ENCODE peak calls at places on chromosomes 11 and 22, in five cellular contexts. Y, V, X, A and P are unnamed samples.

GRCh38 chr11:37525336-37525735 is 927.3 kb upstream of the RAG2 start:
- DNase-seq in Y (peak; percentile 42), V (no peak), A (no peak), X (no peak), P (no peak)

GRCh38 chr11:1749787-1750351 is 526 bp downstream of the IFITM10 start:
- DNase-seq in V (peak; percentile 13), X (no peak), Y (peak; percentile 45), A (peak; percentile 81), P (peak; percentile 92)

GRCh38 chr11:117809236-117810055 is 12.4 kb upstream of the DSCAML1 start:
- DNase-seq in A (peak; percentile 32), V (peak; percentile 76), X (peak; percentile 63), Y (peak; percentile 61), P (peak; percentile 55)

GRCh38 chr11:124886978-124887666 is 10.5 kb downstream of the ROBO4 start:
- DNase-seq in Y (no peak), X (no peak), V (no peak), A (no peak), P (no peak)

GRCh38 chr11:126857860-126858808 is 142.4 kb downstream of the KIRREL3 start:
- DNase-seq in Y (no peak), V (no peak), X (no peak), A (peak; percentile 88), P (no peak)

GRCh38 chr11:5363712-5364111 is 12.4 kb downstream of the OR51B6 start:
- DNase-seq in X (no peak), Y (no peak), A (no peak), V (no peak), P (no peak)

GRCh38 chr11:29200776-29201574 is 815.9 kb downstream of the KCNA4 start:
- DNase-seq in A (no peak), X (no peak), V (no peak), Y (peak; percentile 55), P (peak; percentile 36)

GRCh38 chr11:130162733-130163132 is 3.2 kb downstream of the ST14 start:
- DNase-seq in X (no peak), Y (no peak), V (no peak), A (no peak), P (peak; percentile 84)

GRCh38 chr22:23688121-23688520 is 2.7 kb upstream of the RGL4 start:
- DNase-seq in X (no peak), Y (no peak), V (no peak), A (no peak), P (no peak)

GRCh38 chr11:6656936-6657335 is 1.3 kb upstream of the DCHS1 start:
- DNase-seq in V (no peak), A (no peak), Y (no peak), X (no peak), P (no peak)

GRCh38 chr11:6655020-6655789 is 404 bp downstream of the DCHS1 start:
- DNase-seq in V (no peak), A (no peak), X (no peak), Y (no peak), P (no peak)

GRCh38 chr11:6657346-6657745 is 1.7 kb upstream of the DCHS1 start:
- DNase-seq in Y (no peak), V (no peak), X (no peak), A (no peak), P (no peak)

GRCh38 chr11:6656581-6656915 is 939 bp upstream of the DCHS1 start:
- DNase-seq in V (no peak), X (no peak), A (no peak), Y (no peak), P (no peak)

GRCh38 chr11:6655790-6656580 is at the start of gene DCHS1:
- DNase-seq in X (no peak), V (peak; percentile 79), A (no peak), Y (no peak), P (no peak)
- TF ChIP-seq EZH2 in X (no peak), V (no peak), A (peak; percentile 94), Y (no peak), P (peak; percentile 92)

GRCh38 chr11:65131895-65132237 is 2.5 kb downstream of the SYVN1 start:
- DNase-seq in X (no peak), V (no peak), Y (no peak), A (no peak), P (no peak)

GRCh38 chr11:65131417-65131776 is 2.9 kb downstream of the SYVN1 start:
- DNase-seq in V (no peak), X (no peak), Y (no peak), A (no peak), P (no peak)

GRCh38 chr11:65132988-65133700 is 1.2 kb downstream of the SYVN1 start:
- DNase-seq in V (peak; percentile 77), A (no peak), Y (peak; percentile 73), X (peak; percentile 64), P (peak; percentile 67)

GRCh38 chr11:65133724-65134123 is 595 bp downstream of the SYVN1 start:
- DNase-seq in A (no peak), Y (no peak), X (no peak), V (no peak), P (no peak)

GRCh38 chr11:65132238-65132987 is 1.9 kb downstream of the SYVN1 start:
- DNase-seq in Y (no peak), X (no peak), V (no peak), A (no peak), P (no peak)
- H3K4me2 ChIP-seq in Y (peak overlapping the region; percentile 96), X (peak overlapping the region; percentile 95), V (peak overlapping the region; percentile 98), A (peak overlapping the region; percentile 81), P (no peak overlapping the region)

GRCh38 chr11:31802000-31802551 is 9.0 kb downstream of the PAX6 start:
- DNase-seq in A (no peak), Y (no peak), X (no peak), V (no peak), P (no peak)

GRCh38 chr11:31803813-31804438 is 7.2 kb downstream of the PAX6 start:
- DNase-seq in V (no peak), A (peak; percentile 46), X (no peak), Y (no peak), P (no peak)

GRCh38 chr11:31804439-31805036 is 6.6 kb downstream of the PAX6 start:
- DNase-seq in A (peak; percentile 53), V (no peak), X (no peak), Y (no peak), P (no peak)

GRCh38 chr11:31802609-31802989 is 8.5 kb downstream of the PAX6 start:
- DNase-seq in X (no peak), V (no peak), Y (no peak), A (no peak), P (no peak)

GRCh38 chr11:31802990-31803812 is 7.9 kb downstream of the PAX6 start:
- DNase-seq in A (peak; percentile 66), Y (no peak), X (no peak), V (no peak), P (no peak)
- TF ChIP-seq EZH2 in A (peak; percentile 94), Y (no peak), X (no peak), V (no peak), P (peak; percentile 97)

GRCh38 chr11:79547256-79547655 is 106.4 kb upstream of the TENM4 start:
- DNase-seq in A (peak; percentile 60), V (no peak), X (no peak), Y (no peak), P (no peak)
- H3K4me2 ChIP-seq in A (no peak overlapping the region), V (no peak overlapping the region), X (no peak overlapping the region), Y (no peak overlapping the region), P (no peak overlapping the region)

DNA sequence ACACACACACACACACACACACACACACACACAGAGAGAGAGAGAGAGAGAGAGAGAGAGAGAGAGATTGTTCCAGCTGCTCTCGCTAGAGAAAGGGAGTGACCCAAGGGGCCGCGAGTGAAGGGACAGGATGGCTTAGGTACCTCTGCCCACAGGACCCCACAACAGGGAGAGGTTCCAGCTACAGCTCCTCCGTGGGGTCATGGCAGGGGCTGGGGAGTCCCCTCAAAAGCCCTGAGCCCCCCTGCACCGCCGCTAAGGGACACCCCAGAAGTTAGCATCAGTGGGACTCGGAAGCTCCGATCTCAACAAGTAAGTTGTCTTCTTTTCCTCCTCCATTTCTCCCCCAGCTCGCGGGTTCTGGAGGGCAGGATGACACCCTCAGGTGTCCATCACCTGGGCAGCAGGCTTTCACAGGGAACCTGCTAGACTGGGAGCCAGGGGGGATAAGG is 280 bp downstream of the KCNJ5 start:
- DNase-seq in X (no peak), V (no peak), Y (no peak), A (no peak), P (peak; percentile 12)
- TF ChIP-seq EZH2 in X (no peak), V (no peak), Y (no peak), A (no peak), P (no peak)

GRCh38 chr11:69022268-69022667 is 9.2 kb upstream of the MRGPRF start:
- DNase-seq in V (no peak), Y (no peak), X (no peak), A (no peak), P (no peak)
- H3K4me2 ChIP-seq in V (no peak overlapping the region), Y (no peak overlapping the region), X (no peak overlapping the region), A (no peak overlapping the region), P (no peak overlapping the region)